ENCODE peak calls at places on chromosome 5, in ten cellular contexts. A is suprapubic skin; X is brain microvascular endothelial cell; J is AG10803; C is PC-9; R is transverse colon; Q is HL-60; U is CD8-positive, alpha-beta T cell; Z is psoas muscle; Y is mucosa of descending colon. V is an unnamed sample.

GRCh38 chr5:140875085-140876065 is at the start of gene PCDHA12:
- DNase-seq in A (no peak), Q (no peak), C (no peak), X (no peak), Y (no peak), U (no peak), R (no peak), J (no peak), Z (no peak), V (no peak)

GRCh38 chr5:129356846-129357245 is 103.3 kb upstream of the ADAMTS19 start:
- DNase-seq in J (no peak), A (no peak), Q (no peak), C (no peak), U (no peak), X (no peak), Z (no peak), R (no peak), Y (no peak), V (no peak)

GRCh38 chr5:1936901-1937300 is 54.2 kb upstream of the IRX4 start:
- DNase-seq in C (no peak), Z (no peak), Q (no peak), A (no peak), R (no peak), J (no peak), Y (no peak), U (no peak), X (no peak), V (no peak)

GRCh38 chr5:175902013-175902412 is 30.6 kb downstream of the CPLX2 start:
- DNase-seq in U (no peak), Y (no peak), Q (no peak), X (no peak), R (no peak), J (no peak), A (no peak), Z (no peak), C (no peak), V (no peak)

GRCh38 chr5:112689510-112689909 is 48.2 kb upstream of the APC start:
- DNase-seq in R (no peak), J (peak), X (no peak), Z (no peak), Q (no peak), U (no peak), Y (no peak), A (no peak), C (no peak), V (peak)

GRCh38 chr5:51382759-51383493 is at the start of gene ISL1:
- DNase-seq in Q (no peak), U (no peak), J (peak), C (no peak), X (peak), A (no peak), R (peak), Y (peak), Z (peak), V (peak)

GRCh38 chr5:59648949-59649921 is 244.3 kb downstream of the PDE4D start:
- DNase-seq in Z (no peak), C (no peak), A (no peak), Q (no peak), U (no peak), R (peak), Y (no peak), J (no peak), X (peak), V (peak)

GRCh38 chr5:133407277-133407632 is 205.1 kb downstream of the FSTL4 start:
- DNase-seq in Z (no peak), A (no peak), J (no peak), C (no peak), X (no peak), Q (no peak), Y (no peak), R (no peak), U (no peak), V (no peak)

GRCh38 chr5:172901012-172901780 is 58.0 kb upstream of the RPL26L1 start:
- DNase-seq in A (no peak), C (no peak), Y (peak), Q (no peak), R (peak), U (no peak), Z (peak), J (peak), X (peak), V (peak)

GRCh38 chr5:87755378-87755777 is 342.6 kb upstream of the CCNH start:
- DNase-seq in U (no peak), Z (no peak), J (no peak), X (no peak), Q (no peak), C (no peak), Y (no peak), R (no peak), A (no peak), V (no peak)

GRCh38 chr5:33433303-33434255 is 7.2 kb upstream of the TARS1 start:
- DNase-seq in J (peak), R (peak), Z (no peak), A (no peak), Y (no peak), X (peak), U (no peak), C (no peak), Q (no peak), V (no peak)

GRCh38 chr5:138000102-138000723 is 32.7 kb downstream of the FAM13B start:
- DNase-seq in C (peak), A (no peak), R (no peak), J (peak), Y (no peak), X (peak), Q (no peak), Z (no peak), U (no peak), V (peak)

GRCh38 chr5:74212336-74212735 is 428.2 kb downstream of the ENC1 start:
- DNase-seq in A (no peak), R (peak), Z (no peak), X (peak), Y (no peak), Q (peak), J (no peak), C (no peak), U (no peak), V (peak)

GRCh38 chr5:159891371-159891770 is 24.9 kb upstream of the ADRA1B start:
- DNase-seq in A (no peak), J (no peak), R (no peak), Y (no peak), Q (no peak), U (no peak), X (no peak), C (no peak), Z (no peak), V (no peak)

GRCh38 chr5:159510282-159510681 is 180.0 kb upstream of the IL12B start:
- DNase-seq in J (peak), Q (no peak), X (peak), Z (peak), Y (peak), R (peak), U (no peak), C (peak), A (peak), V (peak)

GRCh38 chr5:39526914-39527477 is 102.2 kb upstream of the DAB2 start:
- DNase-seq in R (no peak), J (peak), C (no peak), A (no peak), Q (peak), Z (no peak), Y (no peak), U (no peak), X (no peak), V (no peak)

GRCh38 chr5:34534237-34535108 is 121.7 kb upstream of the RAI14 start:
- DNase-seq in X (peak), C (no peak), J (peak), Q (no peak), R (no peak), Y (no peak), Z (no peak), U (no peak), A (no peak), V (peak)

GRCh38 chr5:160188151-160188967 is 40.9 kb upstream of the FABP6 start:
- DNase-seq in A (peak), Q (no peak), J (peak), Z (peak), C (peak), X (peak), R (peak), U (no peak), Y (peak), V (peak)

GRCh38 chr5:133723126-133723525 is 110.8 kb upstream of the FSTL4 start:
- DNase-seq in J (no peak), U (no peak), Q (no peak), C (no peak), Y (no peak), A (no peak), X (no peak), R (no peak), Z (no peak), V (no peak)

GRCh38 chr5:23466401-23466886 is 41.0 kb upstream of the PRDM9 start:
- DNase-seq in Q (no peak), R (no peak), A (no peak), Z (no peak), X (peak), J (no peak), U (no peak), Y (no peak), C (peak), V (no peak)

GRCh38 chr5:65305913-65306312 is 175.8 kb downstream of the ADAMTS6 start:
- DNase-seq in X (peak), Z (no peak), Q (no peak), C (no peak), U (no peak), A (no peak), R (no peak), Y (no peak), J (peak), V (no peak)

GRCh38 chr5:179530069-179530998 is 20.0 kb upstream of the RUFY1 start:
- DNase-seq in C (no peak), A (peak), R (peak), X (peak), U (peak), J (peak), Y (peak), Q (no peak), Z (peak), V (no peak)

GRCh38 chr5:142003266-142003800 is 9.5 kb downstream of the GNPDA1 start:
- DNase-seq in Y (no peak), U (no peak), J (no peak), C (no peak), R (no peak), A (no peak), Q (no peak), Z (no peak), X (no peak), V (no peak)

GRCh38 chr5:80192507-80193241 is 63.2 kb downstream of the SERINC5 start:
- DNase-seq in Z (no peak), A (no peak), C (no peak), Q (no peak), J (peak), Y (no peak), R (no peak), X (peak), U (peak), V (peak)
- H3K4me3 ChIP-seq in Z (peak), A (no peak), C (no peak), Q (no peak), J (no peak), Y (no peak), R (no peak), X (no peak), U (peak), V (no peak)

GRCh38 chr5:135827965-135828792 is 6.3 kb upstream of the SLC25A48 start:
- DNase-seq in Z (peak), X (no peak), A (no peak), R (no peak), C (no peak), J (no peak), Q (no peak), U (no peak), Y (no peak), V (no peak)

GRCh38 chr5:135830384-135831275 is 3.8 kb upstream of the SLC25A48 start:
- DNase-seq in Z (no peak), U (no peak), J (no peak), C (no peak), R (no peak), Q (no peak), A (no peak), Y (no peak), X (no peak), V (no peak)

GRCh38 chr5:135828793-135829150 is 5.7 kb upstream of the SLC25A48 start:
- DNase-seq in Q (no peak), J (no peak), Y (no peak), U (no peak), X (no peak), R (no peak), C (no peak), Z (peak), A (no peak), V (no peak)

GRCh38 chr5:135829179-135829578 is 5.3 kb upstream of the SLC25A48 start:
- DNase-seq in X (no peak), Q (no peak), U (no peak), A (no peak), C (no peak), R (no peak), J (no peak), Y (no peak), Z (peak), V (no peak)

DNA sequence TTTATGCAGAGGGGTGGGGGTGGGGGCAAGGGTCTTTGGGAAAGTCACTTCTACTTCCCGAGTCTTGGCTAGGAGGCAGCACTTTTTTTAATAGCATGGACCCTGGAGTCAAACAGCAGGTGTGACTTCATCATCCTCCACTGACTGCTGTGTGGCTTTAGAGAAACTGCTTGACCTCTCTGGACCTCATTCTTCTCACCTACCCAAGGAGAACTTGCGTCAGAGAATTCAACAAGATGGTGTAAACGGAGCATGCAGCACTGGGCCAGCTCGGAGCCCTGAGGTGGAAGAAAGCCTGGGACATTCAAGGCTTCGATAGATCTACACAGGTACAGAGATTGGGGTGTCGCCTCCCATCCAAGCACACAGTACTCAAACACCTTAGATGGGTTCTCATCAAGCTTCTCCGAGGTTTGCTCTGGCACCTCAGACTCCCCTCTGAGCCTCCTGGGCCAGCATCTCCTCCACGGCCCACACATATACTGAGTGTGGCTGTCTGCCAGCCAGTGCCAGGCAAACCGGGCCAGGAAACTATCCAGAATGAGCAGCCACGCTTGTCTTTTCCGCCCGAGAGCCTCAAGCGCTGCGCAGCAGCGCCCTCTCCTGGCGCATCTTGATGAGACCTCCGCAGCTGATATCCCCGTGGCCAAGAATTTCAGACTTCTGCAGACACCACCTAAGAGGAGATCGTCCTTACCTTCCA is 4.6 kb upstream of the SLC25A48 start:
- DNase-seq in A (no peak), Z (peak), R (peak), X (peak), Q (peak), C (peak), Y (no peak), J (peak), U (no peak), V (peak)
- TF ChIP-seq CTCF in A (peak), Z (peak), R (peak), X (peak), Q (peak), C (peak), Y (peak), J (peak), U (no peak), V (peak)

GRCh38 chr5:132303589-132303988 is 9.4 kb downstream of the SLC22A4 start:
- DNase-seq in X (no peak), A (no peak), R (no peak), Y (no peak), U (no peak), C (no peak), J (no peak), Q (no peak), Z (no peak), V (no peak)
- H3K4me3 ChIP-seq in X (no peak), A (no peak), R (no peak), Y (no peak), U (no peak), C (no peak), J (no peak), Q (no peak), Z (no peak), V (no peak)

GRCh38 chr5:19837536-19838179 is 150.3 kb downstream of the CDH18 start:
- DNase-seq in A (no peak), U (no peak), Y (no peak), X (no peak), Z (no peak), C (no peak), R (no peak), Q (no peak), J (peak), V (no peak)
- TF ChIP-seq CTCF in A (no peak), U (no peak), Y (no peak), X (no peak), Z (no peak), C (no peak), R (no peak), Q (no peak), J (no peak), V (no peak)

GRCh38 chr5:150208187-150209015 is 18.5 kb downstream of the SLC6A7 start:
- DNase-seq in U (no peak), Z (no peak), A (no peak), J (peak), Y (no peak), C (no peak), Q (no peak), X (peak), R (no peak), V (peak)
- H3K4me3 ChIP-seq in U (peak), Z (no peak), A (no peak), J (no peak), Y (no peak), C (peak), Q (no peak), X (no peak), R (no peak), V (no peak)

GRCh38 chr5:124738751-124739559 is 7.5 kb downstream of the ZNF608 start:
- DNase-seq in Q (no peak), C (no peak), X (no peak), Y (no peak), U (no peak), Z (no peak), J (peak), A (no peak), R (no peak), V (no peak)
- TF ChIP-seq CTCF in Q (no peak), C (no peak), X (peak), Y (no peak), U (no peak), Z (peak), J (no peak), A (no peak), R (peak), V (no peak)

GRCh38 chr5:149654282-149654681 is 73.0 kb downstream of the ARHGEF37 start:
- DNase-seq in J (no peak), U (no peak), X (no peak), C (no peak), Y (no peak), R (no peak), Z (no peak), Q (no peak), A (no peak), V (no peak)
- H3K4me3 ChIP-seq in J (no peak), U (no peak), X (no peak), C (no peak), Y (no peak), R (no peak), Z (no peak), Q (no peak), A (no peak), V (no peak)

DNA sequence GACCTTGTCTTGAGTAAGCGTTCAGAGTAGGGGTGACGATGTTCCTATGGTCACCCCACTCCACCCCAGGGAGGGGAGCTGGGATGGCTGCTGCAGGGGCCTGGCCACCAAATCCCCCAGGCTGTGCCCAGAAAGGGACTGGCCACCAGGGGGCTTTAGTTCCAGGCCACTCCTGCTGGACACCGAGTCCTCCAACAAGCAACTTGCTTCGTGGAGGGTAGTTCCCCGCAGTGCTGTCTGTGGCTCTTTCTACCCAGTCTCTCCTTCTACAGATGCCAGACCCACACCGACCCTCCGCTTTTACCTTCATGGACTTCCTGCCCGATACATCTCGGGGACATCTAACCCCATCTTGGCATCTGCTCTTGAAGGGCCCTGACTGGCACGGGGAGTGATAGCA is 35.7 kb upstream of the GABRP start:
- DNase-seq in C (no peak), R (no peak), Q (no peak), A (no peak), Y (no peak), U (no peak), Z (no peak), X (peak), J (peak), V (no peak)
- TF ChIP-seq CTCF in C (peak), R (no peak), Q (peak), A (peak), Y (no peak), U (no peak), Z (peak), X (peak), J (peak), V (peak)

GRCh38 chr5:92775711-92776615 is 805.1 kb downstream of the NR2F1-AS1 start:
- DNase-seq in Q (no peak), R (no peak), A (no peak), U (no peak), Y (no peak), J (peak), C (no peak), Z (no peak), X (no peak), V (no peak)

GRCh38 chr5:92778261-92778660 is 802.8 kb downstream of the NR2F1-AS1 start:
- DNase-seq in A (no peak), C (no peak), J (no peak), U (no peak), X (no peak), Z (no peak), Q (no peak), Y (no peak), R (no peak), V (no peak)

GRCh38 chr5:92780057-92780456 is 801.0 kb downstream of the NR2F1-AS1 start:
- DNase-seq in R (no peak), X (no peak), U (no peak), Y (no peak), C (no peak), Q (no peak), A (no peak), J (no peak), Z (no peak), V (no peak)

GRCh38 chr5:92777421-92777820 is 803.6 kb downstream of the NR2F1-AS1 start:
- DNase-seq in R (no peak), Y (no peak), A (no peak), J (no peak), U (no peak), Z (no peak), C (no peak), X (no peak), Q (no peak), V (peak)

GRCh38 chr5:92779536-92779935 is 801.5 kb downstream of the NR2F1-AS1 start:
- DNase-seq in R (no peak), J (no peak), U (no peak), A (no peak), Y (no peak), Z (no peak), Q (no peak), C (no peak), X (no peak), V (no peak)
- H3K4me3 ChIP-seq in R (no peak), J (no peak), U (no peak), A (no peak), Y (no peak), Z (no peak), Q (no peak), C (no peak), X (no peak), V (no peak)

V was measured in fibroblast of the aortic adventitia.